ENCODE peak calls at places on chromosome 3, in nine cellular contexts. One of them, this sample, is unnamed.

GRCh38 chr3:175075269-175075668 is 216.1 kb downstream of the NAALADL2 start:
- DNase-seq in heart left ventricle: no peak
- DNase-seq in uterus: no peak
- DNase-seq in esophagus squamous epithelium: no peak
- DNase-seq in aorta: no peak
- DNase-seq in pancreas: no peak
- DNase-seq in HCT116: no peak
- DNase-seq in lower lobe of right lung: no peak
- DNase-seq in lung: no peak
- DNase-seq in this sample: no peak

GRCh38 chr3:192042116-192042515 is 581.2 kb downstream of the PYDC2 start:
- DNase-seq in esophagus squamous epithelium: no peak
- DNase-seq in aorta: no peak
- DNase-seq in lung: no peak
- DNase-seq in HCT116: no peak
- DNase-seq in heart left ventricle: no peak
- DNase-seq in uterus: no peak
- DNase-seq in pancreas: no peak
- DNase-seq in lower lobe of right lung: no peak
- DNase-seq in this sample: no peak

GRCh38 chr3:119898478-119899177 is 116.7 kb downstream of the NR1I2 start:
- DNase-seq in aorta: no peak
- DNase-seq in HCT116: no peak
- DNase-seq in uterus: no peak
- DNase-seq in lower lobe of right lung: no peak
- DNase-seq in pancreas: no peak
- DNase-seq in lung: no peak
- DNase-seq in esophagus squamous epithelium: no peak
- DNase-seq in heart left ventricle: no peak
- DNase-seq in this sample: no peak

GRCh38 chr3:59708202-59708601 is 658.4 kb upstream of the CFAP20DC start:
- DNase-seq in HCT116: no peak
- DNase-seq in lower lobe of right lung: no peak
- DNase-seq in uterus: no peak
- DNase-seq in lung: no peak
- DNase-seq in heart left ventricle: no peak
- DNase-seq in aorta: no peak
- DNase-seq in pancreas: no peak
- DNase-seq in esophagus squamous epithelium: no peak
- DNase-seq in this sample: no peak

GRCh38 chr3:112415390-112415789 is 82.4 kb downstream of the CD200 start:
- DNase-seq in lower lobe of right lung: no peak
- DNase-seq in pancreas: no peak
- DNase-seq in lung: no peak
- DNase-seq in HCT116: no peak
- DNase-seq in heart left ventricle: no peak
- DNase-seq in esophagus squamous epithelium: no peak
- DNase-seq in aorta: no peak
- DNase-seq in uterus: no peak
- DNase-seq in this sample: no peak

GRCh38 chr3:155519081-155519480 is 225.6 kb upstream of the STRIT1 start:
- DNase-seq in uterus: no peak
- DNase-seq in heart left ventricle: no peak
- DNase-seq in aorta: no peak
- DNase-seq in HCT116: no peak
- DNase-seq in lower lobe of right lung: no peak
- DNase-seq in lung: no peak
- DNase-seq in pancreas: no peak
- DNase-seq in esophagus squamous epithelium: no peak
- DNase-seq in this sample: no peak

GRCh38 chr3:111596328-111596727 is 1.2 kb upstream of the ZBED2 start:
- DNase-seq in aorta: no peak
- DNase-seq in esophagus squamous epithelium: no peak
- DNase-seq in heart left ventricle: no peak
- DNase-seq in pancreas: no peak
- DNase-seq in HCT116: no peak
- DNase-seq in lung: no peak
- DNase-seq in uterus: no peak
- DNase-seq in lower lobe of right lung: no peak
- DNase-seq in this sample: no peak

GRCh38 chr3:129003578-129004112 is 2.5 kb downstream of the EFCC1 start:
- DNase-seq in heart left ventricle: no peak
- DNase-seq in lower lobe of right lung: peak; percentile 80
- DNase-seq in esophagus squamous epithelium: no peak
- DNase-seq in aorta: no peak
- DNase-seq in uterus: no peak
- DNase-seq in lung: peak; percentile 56
- DNase-seq in pancreas: peak; percentile 71
- DNase-seq in HCT116: peak; percentile 65
- DNase-seq in this sample: peak; percentile 84

GRCh38 chr3:49006591-49007067 is 562 bp upstream of the WDR6 start:
- DNase-seq in uterus: peak; percentile 70
- DNase-seq in HCT116: no peak
- DNase-seq in lower lobe of right lung: no peak
- DNase-seq in lung: no peak
- DNase-seq in heart left ventricle: no peak
- DNase-seq in pancreas: peak; percentile 70
- DNase-seq in aorta: peak; percentile 72
- DNase-seq in esophagus squamous epithelium: no peak
- DNase-seq in this sample: no peak

GRCh38 chr3:127161236-127161635 is 31.7 kb upstream of the PRR23E start:
- DNase-seq in lower lobe of right lung: no peak
- DNase-seq in HCT116: no peak
- DNase-seq in uterus: no peak
- DNase-seq in lung: no peak
- DNase-seq in heart left ventricle: no peak
- DNase-seq in esophagus squamous epithelium: no peak
- DNase-seq in aorta: no peak
- DNase-seq in pancreas: no peak
- DNase-seq in this sample: no peak

GRCh38 chr3:178059124-178059523 is 477.1 kb upstream of the KCNMB2 start:
- DNase-seq in esophagus squamous epithelium: no peak
- DNase-seq in heart left ventricle: no peak
- DNase-seq in lung: no peak
- DNase-seq in HCT116: no peak
- DNase-seq in pancreas: no peak
- DNase-seq in uterus: no peak
- DNase-seq in lower lobe of right lung: no peak
- DNase-seq in aorta: no peak
- DNase-seq in this sample: no peak

GRCh38 chr3:87261925-87262324 is 14.5 kb downstream of the POU1F1 start:
- DNase-seq in lung: no peak
- DNase-seq in aorta: no peak
- DNase-seq in uterus: no peak
- DNase-seq in pancreas: no peak
- DNase-seq in heart left ventricle: no peak
- DNase-seq in HCT116: no peak
- DNase-seq in lower lobe of right lung: no peak
- DNase-seq in esophagus squamous epithelium: no peak
- DNase-seq in this sample: no peak

GRCh38 chr3:186053954-186054353 is 54.9 kb downstream of the ETV5 start:
- DNase-seq in uterus: no peak
- DNase-seq in HCT116: no peak
- DNase-seq in lung: no peak
- DNase-seq in esophagus squamous epithelium: no peak
- DNase-seq in pancreas: no peak
- DNase-seq in aorta: no peak
- DNase-seq in heart left ventricle: no peak
- DNase-seq in lower lobe of right lung: no peak
- DNase-seq in this sample: no peak

GRCh38 chr3:48407542-48408099 is 22.3 kb downstream of the PLXNB1 start:
- DNase-seq in uterus: peak; percentile 14
- DNase-seq in lung: no peak
- DNase-seq in aorta: peak; percentile 18
- DNase-seq in pancreas: no peak
- DNase-seq in HCT116: no peak
- DNase-seq in heart left ventricle: no peak
- DNase-seq in esophagus squamous epithelium: no peak
- DNase-seq in lower lobe of right lung: no peak
- DNase-seq in this sample: peak; percentile 16

GRCh38 chr3:184737063-184737462 is 25.2 kb upstream of the MAGEF1 start:
- DNase-seq in uterus: peak; percentile 1
- DNase-seq in lung: no peak
- DNase-seq in lower lobe of right lung: no peak
- DNase-seq in heart left ventricle: no peak
- DNase-seq in HCT116: no peak
- DNase-seq in pancreas: no peak
- DNase-seq in esophagus squamous epithelium: no peak
- DNase-seq in aorta: no peak
- DNase-seq in this sample: no peak

GRCh38 chr3:50138266-50139230 is 16.6 kb upstream of the SEMA3F start:
- DNase-seq in esophagus squamous epithelium: no peak
- DNase-seq in HCT116: no peak
- DNase-seq in lung: no peak
- DNase-seq in heart left ventricle: no peak
- DNase-seq in uterus: no peak
- DNase-seq in lower lobe of right lung: no peak
- DNase-seq in aorta: no peak
- DNase-seq in pancreas: no peak
- DNase-seq in this sample: no peak

GRCh38 chr3:114336122-114336697 is 42.4 kb downstream of the TIGIT start:
- DNase-seq in aorta: no peak
- DNase-seq in pancreas: no peak
- DNase-seq in heart left ventricle: no peak
- DNase-seq in lung: no peak
- DNase-seq in uterus: no peak
- DNase-seq in esophagus squamous epithelium: no peak
- DNase-seq in lower lobe of right lung: no peak
- DNase-seq in HCT116: no peak
- DNase-seq in this sample: no peak

GRCh38 chr3:132682201-132682600 is 22.1 kb downstream of the UBA5 start:
- DNase-seq in lower lobe of right lung: no peak
- DNase-seq in uterus: no peak
- DNase-seq in pancreas: no peak
- DNase-seq in heart left ventricle: no peak
- DNase-seq in aorta: no peak
- DNase-seq in HCT116: no peak
- DNase-seq in esophagus squamous epithelium: no peak
- DNase-seq in lung: no peak
- DNase-seq in this sample: no peak

GRCh38 chr3:136957751-136958288 is at the start of gene IL20RB:
- DNase-seq in lower lobe of right lung: no peak
- DNase-seq in heart left ventricle: no peak
- DNase-seq in pancreas: no peak
- DNase-seq in aorta: no peak
- DNase-seq in esophagus squamous epithelium: no peak
- DNase-seq in uterus: no peak
- DNase-seq in HCT116: peak; percentile 62
- DNase-seq in lung: no peak
- DNase-seq in this sample: no peak

GRCh38 chr3:46978985-46979944 is at the start of gene NBEAL2:
- DNase-seq in uterus: peak; percentile 91
- DNase-seq in lung: peak; percentile 97
- DNase-seq in heart left ventricle: peak; percentile 97
- DNase-seq in lower lobe of right lung: peak; percentile 99
- DNase-seq in pancreas: peak; percentile 98
- DNase-seq in aorta: peak; percentile 99
- DNase-seq in HCT116: peak; percentile 83
- DNase-seq in esophagus squamous epithelium: peak; percentile 75
- DNase-seq in this sample: peak; percentile 99
- H3K4me1 ChIP-seq in uterus: no peaks in the 10 kb centered on the region
- H3K4me1 ChIP-seq in lung: peaks cover 30% of the 10 kb centered on the region
- H3K4me1 ChIP-seq in heart left ventricle: peaks cover 55% of the 10 kb centered on the region
- H3K4me1 ChIP-seq in lower lobe of right lung: peaks cover 63% of the 10 kb centered on the region
- H3K4me1 ChIP-seq in pancreas: peaks cover 30% of the 10 kb centered on the region
- H3K4me1 ChIP-seq in aorta: no peaks in the 10 kb centered on the region
- H3K4me1 ChIP-seq in HCT116: peaks cover 56% of the 10 kb centered on the region
- H3K4me1 ChIP-seq in esophagus squamous epithelium: peaks cover 64% of the 10 kb centered on the region
- H3K4me1 ChIP-seq in this sample: peaks cover 52% of the 10 kb centered on the region

GRCh38 chr3:157071744-157072525 is 88.0 kb downstream of the CCNL1 start:
- DNase-seq in HCT116: no peak
- DNase-seq in pancreas: no peak
- DNase-seq in heart left ventricle: no peak
- DNase-seq in uterus: no peak
- DNase-seq in esophagus squamous epithelium: no peak
- DNase-seq in lower lobe of right lung: no peak
- DNase-seq in lung: no peak
- DNase-seq in aorta: no peak
- DNase-seq in this sample: no peak

GRCh38 chr3:157075693-157076420 is 84.1 kb downstream of the CCNL1 start:
- DNase-seq in aorta: no peak
- DNase-seq in lung: no peak
- DNase-seq in heart left ventricle: no peak
- DNase-seq in uterus: no peak
- DNase-seq in esophagus squamous epithelium: no peak
- DNase-seq in lower lobe of right lung: no peak
- DNase-seq in HCT116: no peak
- DNase-seq in pancreas: no peak
- DNase-seq in this sample: no peak

GRCh38 chr3:157077565-157077991 is 82.4 kb downstream of the CCNL1 start:
- DNase-seq in HCT116: no peak
- DNase-seq in lung: no peak
- DNase-seq in heart left ventricle: no peak
- DNase-seq in uterus: no peak
- DNase-seq in pancreas: no peak
- DNase-seq in aorta: peak; percentile 81
- DNase-seq in esophagus squamous epithelium: no peak
- DNase-seq in lower lobe of right lung: no peak
- DNase-seq in this sample: no peak

GRCh38 chr3:157073810-157074209 is 86.1 kb downstream of the CCNL1 start:
- DNase-seq in heart left ventricle: no peak
- DNase-seq in lower lobe of right lung: no peak
- DNase-seq in lung: no peak
- DNase-seq in uterus: no peak
- DNase-seq in pancreas: no peak
- DNase-seq in aorta: no peak
- DNase-seq in esophagus squamous epithelium: no peak
- DNase-seq in HCT116: no peak
- DNase-seq in this sample: no peak

GRCh38 chr3:157074490-157074889 is 85.5 kb downstream of the CCNL1 start:
- DNase-seq in lung: no peak
- DNase-seq in uterus: no peak
- DNase-seq in aorta: no peak
- DNase-seq in esophagus squamous epithelium: no peak
- DNase-seq in lower lobe of right lung: no peak
- DNase-seq in heart left ventricle: no peak
- DNase-seq in pancreas: no peak
- DNase-seq in HCT116: no peak
- DNase-seq in this sample: no peak
- H3K4me1 ChIP-seq in lung: no peaks in the 10 kb centered on the region
- H3K4me1 ChIP-seq in uterus: no peaks in the 10 kb centered on the region
- H3K4me1 ChIP-seq in aorta: no peaks in the 10 kb centered on the region
- H3K4me1 ChIP-seq in esophagus squamous epithelium: no peaks in the 10 kb centered on the region
- H3K4me1 ChIP-seq in lower lobe of right lung: no peaks in the 10 kb centered on the region
- H3K4me1 ChIP-seq in heart left ventricle: peaks cover 17% of the 10 kb centered on the region
- H3K4me1 ChIP-seq in pancreas: peaks cover 16% of the 10 kb centered on the region
- H3K4me1 ChIP-seq in HCT116: peaks cover 12% of the 10 kb centered on the region
- H3K4me1 ChIP-seq in this sample: peaks cover 9% of the 10 kb centered on the region

GRCh38 chr3:141426404-141427034 is 58.2 kb downstream of the ZBTB38 start:
- DNase-seq in aorta: peak; percentile 92
- DNase-seq in uterus: peak; percentile 85
- DNase-seq in heart left ventricle: peak; percentile 93
- DNase-seq in HCT116: no peak
- DNase-seq in lung: peak; percentile 90
- DNase-seq in pancreas: peak; percentile 88
- DNase-seq in esophagus squamous epithelium: no peak
- DNase-seq in lower lobe of right lung: peak; percentile 90
- DNase-seq in this sample: peak; percentile 90
- H3K4me1 ChIP-seq in aorta: peaks cover 3% of the 10 kb centered on the region
- H3K4me1 ChIP-seq in uterus: peaks cover 25% of the 10 kb centered on the region
- H3K4me1 ChIP-seq in heart left ventricle: peaks cover 90% of the 10 kb centered on the region
- H3K4me1 ChIP-seq in HCT116: no peaks in the 10 kb centered on the region
- H3K4me1 ChIP-seq in lung: peaks cover 41% of the 10 kb centered on the region
- H3K4me1 ChIP-seq in pancreas: peaks cover 34% of the 10 kb centered on the region
- H3K4me1 ChIP-seq in esophagus squamous epithelium: peaks cover 14% of the 10 kb centered on the region
- H3K4me1 ChIP-seq in lower lobe of right lung: peaks cover 65% of the 10 kb centered on the region
- H3K4me1 ChIP-seq in this sample: peaks cover 21% of the 10 kb centered on the region

GRCh38 chr3:124296416-124296815 is 304.5 kb upstream of the ROPN1 start:
- DNase-seq in aorta: no peak
- DNase-seq in lower lobe of right lung: no peak
- DNase-seq in lung: no peak
- DNase-seq in pancreas: no peak
- DNase-seq in heart left ventricle: no peak
- DNase-seq in HCT116: no peak
- DNase-seq in uterus: no peak
- DNase-seq in esophagus squamous epithelium: no peak
- DNase-seq in this sample: no peak
- H3K4me1 ChIP-seq in aorta: peaks cover 11% of the 10 kb centered on the region
- H3K4me1 ChIP-seq in lower lobe of right lung: peaks cover 7% of the 10 kb centered on the region
- H3K4me1 ChIP-seq in lung: peaks cover 7% of the 10 kb centered on the region
- H3K4me1 ChIP-seq in pancreas: no peaks in the 10 kb centered on the region
- H3K4me1 ChIP-seq in heart left ventricle: peaks cover 33% of the 10 kb centered on the region
- H3K4me1 ChIP-seq in HCT116: no peaks in the 10 kb centered on the region
- H3K4me1 ChIP-seq in uterus: peaks cover under 1% of the 10 kb centered on the region
- H3K4me1 ChIP-seq in esophagus squamous epithelium: no peaks in the 10 kb centered on the region
- H3K4me1 ChIP-seq in this sample: peaks cover 8% of the 10 kb centered on the region

This sample was measured in mucosa of descending colon.